ENCODE peak calls at places on chromosomes 2 and 18, in seven cellular contexts. P is activated naive CD4-positive, alpha-beta T cell; M is aorta; S is RWPE1; X is tibial nerve; T is non-pigmented ciliary epithelial cell; J is nephron progenitor cell. A is an unnamed sample.

GRCh38 chr18:66211693-66212195 is 392.1 kb downstream of the CDH19 start:
- DNase-seq in P (no peak), M (no peak), S (no peak), X (no peak), T (no peak), J (no peak), A (no peak)

GRCh38 chr2:150916997-150917396 is 344.7 kb downstream of the RBM43 start:
- DNase-seq in P (no peak), M (no peak), S (no peak), X (no peak), T (peak), J (no peak), A (no peak)

GRCh38 chr2:28583899-28584553 is 88.2 kb downstream of the PLB1 start:
- DNase-seq in P (peak), M (peak), S (peak), X (peak), T (peak), J (peak), A (peak)

GRCh38 chr2:208373460-208374089 is 33.0 kb upstream of the PTH2R start:
- DNase-seq in P (no peak), M (no peak), S (peak), X (peak), T (no peak), J (peak), A (no peak)

GRCh38 chr2:38590053-38590452 is 12.7 kb downstream of the HNRNPLL start:
- DNase-seq in P (no peak), M (no peak), S (no peak), X (no peak), T (no peak), J (no peak), A (no peak)

GRCh38 chr2:10141736-10142639 is 19.4 kb downstream of the RRM2 start:
- DNase-seq in P (no peak), M (no peak), S (no peak), X (no peak), T (no peak), J (peak), A (no peak)

GRCh38 chr2:175823291-175824073 is 178.6 kb downstream of the LNPK start:
- DNase-seq in P (no peak), M (no peak), S (no peak), X (no peak), T (no peak), J (no peak), A (no peak)

GRCh38 chr2:58635801-58636375 is 394.8 kb upstream of the FANCL start:
- DNase-seq in P (no peak), M (no peak), S (no peak), X (no peak), T (no peak), J (no peak), A (no peak)

GRCh38 chr2:170339324-170339723 is 161.4 kb downstream of the MYO3B start:
- DNase-seq in P (no peak), M (no peak), S (no peak), X (no peak), T (no peak), J (no peak), A (no peak)

GRCh38 chr2:219352448-219353023 is 20.0 kb upstream of the RESP18 start:
- DNase-seq in P (no peak), M (no peak), S (peak), X (peak), T (no peak), J (peak), A (no peak)

GRCh38 chr2:144137705-144138428 is 382.1 kb downstream of the ZEB2 start:
- DNase-seq in P (no peak), M (no peak), S (no peak), X (no peak), T (peak), J (no peak), A (no peak)

GRCh38 chr18:8139127-8139591 is 470.1 kb upstream of the RAB12 start:
- DNase-seq in P (no peak), M (no peak), S (no peak), X (no peak), T (no peak), J (no peak), A (no peak)

GRCh38 chr18:30533716-30534115 is 508.8 kb downstream of the DSC3 start:
- DNase-seq in P (no peak), M (no peak), S (no peak), X (no peak), T (no peak), J (no peak), A (no peak)

GRCh38 chr2:19648583-19648982 is 253.2 kb downstream of the TTC32 start:
- DNase-seq in P (no peak), M (peak), S (peak), X (peak), T (peak), J (no peak), A (no peak)

GRCh38 chr2:120661551-120661950 is 74.1 kb upstream of the GLI2 start:
- DNase-seq in P (no peak), M (no peak), S (no peak), X (peak), T (no peak), J (peak), A (no peak)

GRCh38 chr2:165192729-165193128 is 11.1 kb downstream of the SCN3A start:
- DNase-seq in P (no peak), M (no peak), S (no peak), X (no peak), T (no peak), J (no peak), A (no peak)

GRCh38 chr2:150686391-150686790 is 198.9 kb upstream of the RND3 start:
- DNase-seq in P (no peak), M (no peak), S (no peak), X (no peak), T (no peak), J (no peak), A (no peak)

GRCh38 chr18:42513416-42513815 is 558.4 kb downstream of the PIK3C3 start:
- DNase-seq in P (no peak), M (no peak), S (no peak), X (no peak), T (no peak), J (no peak), A (no peak)

GRCh38 chr2:172806426-172807008 is 70.9 kb downstream of the RAPGEF4 start:
- DNase-seq in P (no peak), M (no peak), S (peak), X (no peak), T (no peak), J (peak), A (no peak)

A was measured in tibial artery.